ENCODE peak calls at places on chromosomes 2 and 18, in four cellular contexts. A is M059J, S is activated T-cell treated with anti-CD3 and anti-CD28 coated beads for 1 hour, K is HFF-Myc. G is an unnamed sample.

GRCh38 chr2:8620611-8621382 is 61.1 kb upstream of the ID2 start:
- DNase-seq in A (no peak), S (no peak), K (no peak), G (peak)

GRCh38 chr2:224802407-224802806 is 86.2 kb upstream of the CCDC195 start:
- DNase-seq in A (peak), S (no peak), K (no peak), G (no peak)

GRCh38 chr2:64298161-64298560 is 153.9 kb upstream of the PELI1 start:
- DNase-seq in A (no peak), S (no peak), K (no peak), G (no peak)

GRCh38 chr2:196230051-196230450 is 58.7 kb upstream of the STK17B start:
- DNase-seq in A (no peak), S (peak), K (no peak), G (no peak)

GRCh38 chr18:71252351-71252862 is 963.6 kb downstream of the SOCS6 start:
- DNase-seq in A (no peak), S (no peak), K (no peak), G (no peak)

GRCh38 chr2:230868151-230868946 is 3.6 kb downstream of the ITM2C start:
- DNase-seq in A (no peak), S (no peak), K (no peak), G (peak)

GRCh38 chr2:156399224-156399949 is 36.8 kb upstream of the GPD2 start:
- DNase-seq in A (peak), S (no peak), K (no peak), G (peak)

GRCh38 chr2:241957276-241957675 is 87.7 kb downstream of the RTP5 start:
- DNase-seq in A (no peak), S (no peak), K (no peak), G (no peak)

GRCh38 chr2:174634130-174635014 is 36.8 kb upstream of the WIPF1 start:
- DNase-seq in A (no peak), S (no peak), K (no peak), G (no peak)

GRCh38 chr2:29603341-29603740 is 318.0 kb downstream of the ALK start:
- DNase-seq in A (no peak), S (no peak), K (no peak), G (no peak)

GRCh38 chr18:77059294-77059916 is 73.2 kb downstream of the MBP start:
- DNase-seq in A (peak), S (no peak), K (no peak), G (peak)

GRCh38 chr2:217186565-217187218 is 326.8 kb upstream of the TNP1 start:
- DNase-seq in A (no peak), S (no peak), K (no peak), G (no peak)

GRCh38 chr2:46471-47345 is at the start of gene FAM110C:
- DNase-seq in A (peak), S (peak), K (no peak), G (peak)

GRCh38 chr2:114949228-114949804 is 506.9 kb downstream of the DPP10 start:
- DNase-seq in A (no peak), S (no peak), K (no peak), G (no peak)

GRCh38 chr2:17610521-17610920 is 70.0 kb downstream of the VSNL1 start:
- DNase-seq in A (no peak), S (no peak), K (no peak), G (no peak)

GRCh38 chr2:192243488-192243887 is 48.8 kb upstream of the TMEFF2 start:
- DNase-seq in A (peak), S (no peak), K (peak), G (no peak)

GRCh38 chr2:235979753-235980459 is 188.3 kb downstream of the GBX2 start:
- DNase-seq in A (no peak), S (no peak), K (no peak), G (peak)

GRCh38 chr2:1497122-1497611 is 83.9 kb downstream of the TPO start:
- DNase-seq in A (no peak), S (no peak), K (no peak), G (no peak)

GRCh38 chr2:152336103-152336853 is 1.3 kb downstream of the FMNL2 start:
- DNase-seq in A (peak), S (no peak), K (no peak), G (peak)

GRCh38 chr2:186542002-186542401 is 47.9 kb upstream of the ITGAV start:
- DNase-seq in A (no peak), S (no peak), K (no peak), G (no peak)

GRCh38 chr2:157696036-157696435 is 67.4 kb upstream of the ACVR1C start:
- DNase-seq in A (peak), S (no peak), K (no peak), G (no peak)

GRCh38 chr2:57333221-57333620 is 713.4 kb upstream of the VRK2 start:
- DNase-seq in A (peak), S (no peak), K (no peak), G (no peak)

GRCh38 chr2:74440378-74441110 is 1.2 kb downstream of the RTKN start:
- DNase-seq in A (peak), S (no peak), K (peak), G (peak)

GRCh38 chr2:34892286-34892685 is 1293.2 kb upstream of the FAM98A start:
- DNase-seq in A (no peak), S (no peak), K (no peak), G (no peak)

G was measured in NCI-H2081.